ENCODE peak calls at places on chromosomes 5 and 9, in five cellular contexts. P, D, N, F and U are unnamed samples.

GRCh38 chr9:135265931-135266330 is 178.5 kb downstream of the OLFM1 start:
- DNase-seq in P (no peak), N (no peak), F (no peak), D (no peak), U (no peak)

GRCh38 chr5:142955628-142956027 is 185.5 kb downstream of the ARHGAP26 start:
- DNase-seq in F (no peak), D (no peak), P (no peak), N (no peak), U (no peak)

GRCh38 chr9:111966851-111967250 is 70.2 kb downstream of the UGCG start:
- DNase-seq in N (no peak), F (no peak), P (no peak), D (peak), U (no peak)

GRCh38 chr5:142446131-142446959 is 121.5 kb upstream of the SPRY4 start:
- DNase-seq in P (no peak), F (no peak), D (peak), N (no peak), U (no peak)

GRCh38 chr5:62100201-62100600 is 205.8 kb upstream of the KIF2A start:
- DNase-seq in N (no peak), F (no peak), D (no peak), P (no peak), U (no peak)

GRCh38 chr9:109158656-109159055 is 8.4 kb downstream of the FRRS1L start:
- DNase-seq in D (no peak), F (no peak), N (no peak), P (no peak), U (no peak)

GRCh38 chr5:172768573-172769323 is 2.2 kb downstream of the DUSP1 start:
- DNase-seq in D (peak), F (no peak), N (no peak), P (no peak), U (no peak)

GRCh38 chr5:133741396-133741795 is 129.1 kb upstream of the FSTL4 start:
- DNase-seq in D (no peak), F (no peak), P (no peak), N (no peak), U (no peak)

GRCh38 chr9:112601646-112602045 is 115.0 kb downstream of the KIAA1958 start:
- DNase-seq in F (no peak), P (no peak), N (no peak), D (no peak), U (no peak)

GRCh38 chr9:129058965-129059795 is 21.7 kb upstream of the DOLPP1 start:
- DNase-seq in F (no peak), N (no peak), D (no peak), P (no peak), U (no peak)

GRCh38 chr9:113929634-113930092 is 53.6 kb downstream of the ZNF618 start:
- DNase-seq in P (no peak), F (no peak), N (no peak), D (no peak), U (no peak)

GRCh38 chr9:91572044-91572443 is 148.4 kb upstream of the NFIL3 start:
- DNase-seq in N (no peak), F (no peak), D (peak), P (no peak), U (no peak)

GRCh38 chr9:129336601-129337286 is 158.7 kb upstream of the IER5L start:
- DNase-seq in N (peak), D (peak), F (peak), P (no peak), U (no peak)